ENCODE peak calls at places on chromosomes 5 and 9, in seven cellular contexts. D is Daoy; U is astrocyte of the spinal cord; Q is kidney epithelial cell; N is HuH-7.5; P is GM19239; V is activated T-helper 9 cell treated with anti-CD3 and anti-CD28 coated beads, Interleukin-2, amount 50 U/mL, for 16 hours. A is an unnamed sample.

GRCh38 chr9:112711050-112711689 is 6.7 kb downstream of the INIP start:
- DNase-seq in P (no peak), V (no peak), Q (no peak), D (peak), N (no peak), U (peak), A (peak)

GRCh38 chr9:2015581-2016410 is 649 bp downstream of the SMARCA2 start:
- DNase-seq in U (peak), D (peak), N (peak), P (no peak), Q (no peak), V (peak), A (peak)

GRCh38 chr5:30832519-30832918 is 361.0 kb upstream of the CDH6 start:
- DNase-seq in P (no peak), N (no peak), U (peak), V (no peak), Q (no peak), D (no peak), A (no peak)

GRCh38 chr9:97665742-97666141 is 31.4 kb downstream of the XPA start:
- DNase-seq in V (no peak), U (no peak), P (no peak), D (no peak), Q (no peak), N (no peak), A (no peak)

GRCh38 chr9:4617752-4618151 is 44.3 kb upstream of the PLPP6 start:
- DNase-seq in Q (no peak), V (no peak), D (no peak), P (no peak), N (no peak), U (no peak), A (no peak)

GRCh38 chr9:131418143-131419028 is 24.5 kb downstream of the PRRC2B start:
- DNase-seq in U (no peak), Q (no peak), P (no peak), N (peak), V (no peak), D (no peak), A (peak)

GRCh38 chr5:119017999-119018398 is 29.7 kb upstream of the DTWD2 start:
- DNase-seq in U (no peak), D (no peak), P (no peak), V (no peak), N (no peak), Q (no peak), A (no peak)

GRCh38 chr9:124037790-124038189 is 26.2 kb downstream of the LHX2 start:
- DNase-seq in N (no peak), U (no peak), P (no peak), Q (no peak), D (no peak), V (no peak), A (no peak)

GRCh38 chr5:74864823-74865222 is 1.4 kb downstream of the FAM169A start:
- DNase-seq in D (no peak), V (no peak), P (no peak), U (no peak), N (peak), Q (no peak), A (no peak)

GRCh38 chr9:126394802-126395201 is 68.2 kb downstream of the MVB12B start:
- DNase-seq in V (no peak), N (no peak), Q (no peak), U (no peak), D (no peak), P (no peak), A (no peak)

GRCh38 chr5:172104801-172105701 is 83.0 kb downstream of the STK10 start:
- DNase-seq in Q (no peak), D (no peak), U (no peak), V (no peak), N (no peak), P (no peak), A (no peak)

A was measured in NAMALWA.